ENCODE peak calls at places on chromosome 4, in eight cellular contexts. Y is breast epithelium, T is glutamatergic neuron, R is nephron progenitor cell, X is RWPE1, V is spleen, J is activated B cell treated with CpG ODN at 0.5 μM for 24 hours, L is choroid plexus epithelial cell. Q is an unnamed sample.

GRCh38 chr4:37524267-37524666 is 161.9 kb downstream of the RELL1 start:
- DNase-seq in V (no peak), J (no peak), R (no peak), T (no peak), X (no peak), L (no peak), Y (no peak), Q (no peak)

GRCh38 chr4:113645771-113646455 is 115.6 kb downstream of the CAMK2D start:
- DNase-seq in X (peak; percentile 82), T (no peak), J (no peak), Y (no peak), L (peak; percentile 50), V (no peak), R (no peak), Q (no peak)

GRCh38 chr4:87839309-87839946 is 6.7 kb downstream of the MEPE start:
- DNase-seq in T (peak; percentile 22), R (peak; percentile 27), L (peak; percentile 73), X (peak; percentile 35), J (no peak), Y (peak; percentile 24), V (no peak), Q (no peak)

GRCh38 chr4:88938138-88938537 is 118.8 kb downstream of the FAM13A start:
- DNase-seq in J (no peak), L (peak; percentile 94), X (peak; percentile 78), T (no peak), V (no peak), Y (no peak), R (no peak), Q (no peak)

GRCh38 chr4:174865418-174865985 is 36.5 kb upstream of the GLRA3 start:
- DNase-seq in V (no peak), X (no peak), L (no peak), J (no peak), R (no peak), Y (no peak), T (no peak), Q (no peak)

GRCh38 chr4:8558080-8558960 is 21.9 kb upstream of the GPR78 start:
- DNase-seq in T (peak; percentile 7), J (no peak), X (no peak), V (peak; percentile 42), R (no peak), Y (no peak), L (no peak), Q (no peak)

GRCh38 chr4:15238720-15239119 is 189.1 kb upstream of the C1QTNF7 start:
- DNase-seq in Y (no peak), L (peak; percentile 80), R (peak; percentile 39), J (no peak), T (peak; percentile 27), V (no peak), X (peak; percentile 48), Q (no peak)

GRCh38 chr4:147943159-147943638 is 211.3 kb downstream of the ARHGAP10 start:
- DNase-seq in L (no peak), Y (no peak), T (no peak), V (no peak), X (no peak), R (no peak), J (no peak), Q (no peak)

GRCh38 chr4:140188975-140189374 is 35.0 kb upstream of the MAML3 start:
- DNase-seq in X (peak; percentile 17), L (peak; percentile 92), Y (peak; percentile 43), V (no peak), T (no peak), J (no peak), R (no peak), Q (no peak)

GRCh38 chr4:128191115-128191897 is 96.3 kb downstream of the PGRMC2 start:
- DNase-seq in X (peak; percentile 60), Y (peak; percentile 27), T (peak; percentile 48), J (peak; percentile 31), R (peak; percentile 65), L (peak; percentile 83), V (peak; percentile 75), Q (no peak)

GRCh38 chr4:121108557-121108956 is 36.2 kb upstream of the NDNF start:
- DNase-seq in Y (no peak), V (no peak), J (no peak), T (no peak), L (no peak), R (no peak), X (no peak), Q (no peak)

GRCh38 chr4:89617256-89617655 is 219.7 kb downstream of the SNCA start:
- DNase-seq in V (no peak), Y (no peak), T (no peak), L (peak; percentile 13), J (no peak), R (no peak), X (no peak), Q (no peak)

GRCh38 chr4:102599887-102600286 is 98.7 kb downstream of the NFKB1 start:
- DNase-seq in L (peak; percentile 66), Y (no peak), R (no peak), T (no peak), J (no peak), X (peak; percentile 7), V (no peak), Q (no peak)

GRCh38 chr4:6986067-6986780 is 56.9 kb upstream of the TADA2B start:
- DNase-seq in L (peak; percentile 86), T (peak; percentile 72), R (peak; percentile 32), X (peak; percentile 21), V (no peak), J (no peak), Y (peak; percentile 43), Q (no peak)

GRCh38 chr4:169659736-169660670 is 39.6 kb downstream of the CLCN3 start:
- DNase-seq in V (no peak), J (peak; percentile 28), X (peak; percentile 93), Y (peak; percentile 82), R (peak; percentile 39), T (peak; percentile 40), L (peak; percentile 99), Q (peak; percentile 73)

GRCh38 chr4:206054-206453 is 81.8 kb downstream of the ZNF718 start:
- DNase-seq in T (no peak), V (no peak), Y (no peak), J (no peak), L (no peak), X (no peak), R (no peak), Q (no peak)

GRCh38 chr4:7901274-7901845 is 38.3 kb downstream of the AFAP1 start:
- DNase-seq in Y (no peak), V (no peak), T (peak; percentile 43), X (no peak), L (peak; percentile 50), J (no peak), R (no peak), Q (no peak)

GRCh38 chr4:77040856-77041576 is 34.8 kb downstream of the CCNI start:
- DNase-seq in R (no peak), X (no peak), T (no peak), L (peak; percentile 47), V (no peak), J (no peak), Y (no peak), Q (no peak)

GRCh38 chr4:77047037-77047436 is 28.8 kb downstream of the CCNI start:
- DNase-seq in L (peak; percentile 68), V (no peak), J (no peak), Y (no peak), X (peak; percentile 16), R (no peak), T (no peak), Q (no peak)

GRCh38 chr4:77044458-77045124 is 31.2 kb downstream of the CCNI start:
- DNase-seq in T (no peak), X (peak; percentile 20), R (no peak), L (peak; percentile 77), V (no peak), J (no peak), Y (no peak), Q (no peak)

GRCh38 chr4:77043507-77044131 is 32.2 kb downstream of the CCNI start:
- DNase-seq in L (peak; percentile 75), V (no peak), X (no peak), T (no peak), J (no peak), Y (no peak), R (no peak), Q (no peak)

GRCh38 chr4:77045490-77045889 is 30.3 kb downstream of the CCNI start:
- DNase-seq in R (no peak), J (no peak), X (no peak), T (no peak), Y (no peak), L (peak; percentile 59), V (no peak), Q (no peak)
- TF ChIP-seq CTCF in R (peak; percentile 22), J (no peak), X (no peak), T (no peak), Y (no peak), L (peak; percentile 44), V (no peak), Q (peak; percentile 65)

GRCh38 chr4:55347610-55348228 is 1.7 kb downstream of the SRD5A3 start:
- DNase-seq in T (no peak), R (no peak), Y (no peak), V (no peak), L (no peak), J (no peak), X (no peak), Q (no peak)
- TF ChIP-seq CTCF in T (no peak), R (no peak), Y (peak; percentile 12), V (no peak), L (peak; percentile 4), J (no peak), X (no peak), Q (no peak)

DNA sequence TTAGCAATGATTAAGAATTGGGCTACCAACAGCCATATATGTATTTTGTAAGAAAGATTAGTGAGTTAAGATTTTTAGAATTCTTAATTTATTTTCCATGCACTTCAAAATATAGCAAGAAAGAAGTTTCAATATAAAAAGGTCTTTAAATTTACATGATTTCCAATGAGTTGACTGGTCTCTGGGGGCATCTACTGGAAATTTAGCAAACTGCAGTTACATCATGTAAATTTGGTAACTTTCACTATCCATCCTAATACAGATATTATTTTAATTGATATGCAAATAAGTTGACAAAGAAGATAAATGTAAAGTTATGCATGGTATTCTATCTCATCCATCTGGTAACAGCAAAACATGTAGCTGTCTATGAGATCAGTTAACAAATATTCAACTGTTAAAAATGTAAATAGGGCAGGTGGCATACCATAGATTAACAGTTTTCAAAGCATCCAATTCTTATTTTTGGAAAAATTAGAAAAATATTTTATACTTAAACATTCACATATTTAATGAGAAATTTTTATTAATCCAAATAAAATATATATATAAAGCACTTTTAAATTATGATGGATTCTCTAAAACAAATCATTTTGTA is 29.1 kb downstream of the TTC29 start:
- DNase-seq in L (peak; percentile 69), J (no peak), R (peak; percentile 12), X (peak; percentile 14), T (no peak), V (no peak), Y (no peak), Q (no peak)
- TF ChIP-seq CTCF in L (peak; percentile 67), J (no peak), R (peak; percentile 80), X (peak; percentile 80), T (peak; percentile 77), V (peak; percentile 62), Y (peak; percentile 54), Q (peak; percentile 94)

DNA sequence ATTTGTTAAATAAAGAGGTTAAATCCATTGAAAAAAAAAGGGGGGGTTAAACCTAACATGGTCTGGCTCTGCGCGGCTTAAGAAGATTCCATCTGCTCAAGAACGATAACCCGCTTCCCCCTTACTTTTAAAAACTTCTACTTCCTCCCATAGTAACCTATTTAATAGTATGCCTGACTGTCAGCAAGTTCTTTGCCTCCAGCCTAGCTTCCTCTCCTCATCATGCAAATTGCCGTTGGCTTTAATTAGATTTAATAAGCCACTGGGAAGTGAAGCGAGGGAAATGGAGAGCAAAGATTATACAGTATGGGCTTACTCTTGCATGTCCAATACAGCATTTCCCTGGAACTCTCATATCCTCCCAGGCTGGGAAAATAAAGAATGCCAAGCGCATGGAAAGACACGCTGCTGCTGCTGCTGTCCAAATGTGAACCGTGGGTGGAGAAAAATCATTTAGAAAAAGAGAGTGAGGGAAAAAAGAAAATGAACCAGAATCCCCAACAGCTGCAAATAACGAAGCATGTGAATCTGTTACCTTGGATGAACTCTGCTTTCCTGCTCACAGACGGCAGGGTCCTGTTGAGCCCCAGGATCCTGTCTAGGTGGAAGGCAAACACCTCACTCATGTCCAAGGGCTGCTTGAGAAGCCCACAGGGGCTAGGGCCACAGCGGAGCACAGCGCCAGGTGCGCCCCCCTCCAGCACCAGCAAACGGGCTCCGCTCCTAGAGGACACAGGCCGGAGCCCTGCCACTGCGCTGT is 2.7 kb downstream of the GASK1B start:
- DNase-seq in L (peak; percentile 55), J (no peak), V (no peak), X (no peak), R (no peak), Y (no peak), T (no peak), Q (no peak)
- TF ChIP-seq CTCF in L (no peak), J (no peak), V (no peak), X (no peak), R (no peak), Y (no peak), T (no peak), Q (no peak)